ENCODE peak calls at places on chromosome 14, in seven cellular contexts. P, O, F, E, Y, W and C are unnamed samples.
A peak's percentile ranks its signal among the peaks of the same experiment; 100 is the strongest.

GRCh38 chr14:56271988-56272387 is 153.8 kb downstream of the PELI2 start:
- DNase-seq in P (no peak), O (no peak), F (no peak), E (peak; percentile 71), Y (no peak), W (no peak), C (no peak)

GRCh38 chr14:54864526-54864925 is 38.1 kb downstream of the GCH1 start:
- DNase-seq in P (no peak), O (no peak), F (no peak), E (no peak), Y (no peak), W (no peak), C (no peak)

GRCh38 chr14:61178226-61179060 is 102.7 kb downstream of the TMEM30B start:
- DNase-seq in P (peak; percentile 58), O (no peak), F (peak; percentile 71), E (peak; percentile 85), Y (no peak), W (no peak), C (peak; percentile 73)

GRCh38 chr14:100532916-100533630 is 54.1 kb downstream of the BEGAIN start:
- DNase-seq in P (no peak), O (peak; percentile 67), F (peak; percentile 45), E (peak; percentile 62), Y (no peak), W (no peak), C (no peak)

GRCh38 chr14:75725481-75725880 is 64.4 kb downstream of the TTLL5 start:
- DNase-seq in P (no peak), O (no peak), F (peak; percentile 60), E (peak; percentile 21), Y (no peak), W (no peak), C (peak; percentile 55)

GRCh38 chr14:24430143-24430681 is 458 bp downstream of the KHNYN start:
- DNase-seq in P (no peak), O (peak; percentile 95), F (peak; percentile 93), E (peak; percentile 96), Y (no peak), W (no peak), C (peak; percentile 78)

GRCh38 chr14:33765251-33765650 is 185.6 kb downstream of the EGLN3 start:
- DNase-seq in P (no peak), O (peak; percentile 69), F (no peak), E (no peak), Y (no peak), W (no peak), C (no peak)

GRCh38 chr14:60064491-60065072 is 27.1 kb upstream of the PCNX4 start:
- DNase-seq in P (peak; percentile 2), O (no peak), F (no peak), E (peak; percentile 29), Y (no peak), W (no peak), C (no peak)

GRCh38 chr14:55097894-55098560 is 31.0 kb upstream of the LGALS3 start:
- DNase-seq in P (no peak), O (no peak), F (peak; percentile 71), E (no peak), Y (no peak), W (no peak), C (no peak)

GRCh38 chr14:104743461-104744380 is 9.2 kb upstream of the SIVA1 start:
- DNase-seq in P (no peak), O (peak; percentile 66), F (no peak), E (no peak), Y (no peak), W (no peak), C (peak; percentile 57)

GRCh38 chr14:51293149-51293925 is 53.3 kb downstream of the TMX1 start:
- DNase-seq in P (no peak), O (peak; percentile 82), F (peak; percentile 70), E (peak; percentile 51), Y (no peak), W (no peak), C (peak; percentile 54)

GRCh38 chr14:58133739-58134138 is 18.3 kb downstream of the ARMH4 start:
- DNase-seq in P (no peak), O (no peak), F (no peak), E (peak; percentile 30), Y (no peak), W (no peak), C (peak; percentile 68)

GRCh38 chr14:68042591-68043210 is 223.1 kb downstream of the RAD51B start:
- DNase-seq in P (no peak), O (no peak), F (no peak), E (no peak), Y (no peak), W (no peak), C (peak; percentile 29)

GRCh38 chr14:64438181-64438839 is 27.0 kb upstream of the AKAP5 start:
- DNase-seq in P (peak; percentile 51), O (no peak), F (peak; percentile 53), E (peak; percentile 86), Y (no peak), W (no peak), C (peak; percentile 2)

GRCh38 chr14:92670177-92670576 is 78.2 kb downstream of the LGMN start:
- DNase-seq in P (peak; percentile 30), O (peak; percentile 19), F (no peak), E (peak; percentile 94), Y (no peak), W (no peak), C (peak; percentile 87)

GRCh38 chr14:25431211-25432076 is 381.5 kb upstream of the STXBP6 start:
- DNase-seq in P (no peak), O (no peak), F (no peak), E (no peak), Y (no peak), W (no peak), C (no peak)

GRCh38 chr14:100761481-100761880 is 34.8 kb downstream of the DLK1 start:
- DNase-seq in P (no peak), O (no peak), F (no peak), E (peak; percentile 30), Y (no peak), W (no peak), C (no peak)

GRCh38 chr14:31395119-31395518 is 25.2 kb downstream of the HEATR5A start:
- DNase-seq in P (no peak), O (no peak), F (no peak), E (no peak), Y (no peak), W (no peak), C (no peak)

GRCh38 chr14:100874051-100874410 is 29.5 kb downstream of the RTL1 start:
- DNase-seq in P (no peak), O (no peak), F (peak; percentile 17), E (no peak), Y (no peak), W (no peak), C (no peak)

GRCh38 chr14:98070521-98070920 is 1201.5 kb downstream of the BCL11B start:
- DNase-seq in P (no peak), O (no peak), F (no peak), E (no peak), Y (no peak), W (no peak), C (no peak)

GRCh38 chr14:93100098-93100497 is 15.6 kb downstream of the ITPK1 start:
- DNase-seq in P (no peak), O (peak; percentile 27), F (no peak), E (no peak), Y (no peak), W (no peak), C (no peak)

GRCh38 chr14:76121089-76121748 is 30.5 kb upstream of the GPATCH2L start:
- DNase-seq in P (no peak), O (no peak), F (no peak), E (no peak), Y (no peak), W (no peak), C (no peak)

GRCh38 chr14:42299692-42300091 is 693.0 kb downstream of the LRFN5 start:
- DNase-seq in P (no peak), O (no peak), F (no peak), E (no peak), Y (no peak), W (no peak), C (no peak)

GRCh38 chr14:76777721-76778120 is 16.5 kb downstream of the VASH1 start:
- DNase-seq in P (no peak), O (no peak), F (no peak), E (no peak), Y (no peak), W (no peak), C (no peak)

GRCh38 chr14:73125169-73125588 is 11.1 kb upstream of the PSEN1 start:
- DNase-seq in P (no peak), O (no peak), F (no peak), E (no peak), Y (no peak), W (peak; percentile 62), C (no peak)

GRCh38 chr14:95835331-95835730 is 41.3 kb upstream of the TUNAR start:
- DNase-seq in P (no peak), O (no peak), F (no peak), E (no peak), Y (no peak), W (no peak), C (peak; percentile 35)

GRCh38 chr14:96442355-96442754 is 50.4 kb downstream of the AK7 start:
- DNase-seq in P (no peak), O (no peak), F (no peak), E (no peak), Y (no peak), W (no peak), C (no peak)

GRCh38 chr14:90828642-90829487 is 12.6 kb upstream of the TTC7B start:
- DNase-seq in P (no peak), O (no peak), F (peak; percentile 45), E (no peak), Y (no peak), W (no peak), C (no peak)

GRCh38 chr14:63901434-63902085 is 48.8 kb downstream of the SYNE2 start:
- DNase-seq in P (no peak), O (no peak), F (no peak), E (peak; percentile 40), Y (no peak), W (no peak), C (no peak)

GRCh38 chr14:96270565-96271420 is 14.8 kb downstream of the BDKRB1 start:
- DNase-seq in P (no peak), O (no peak), F (no peak), E (no peak), Y (no peak), W (no peak), C (peak; percentile 58)

GRCh38 chr14:78254911-78255431 is 84.8 kb downstream of the NRXN3 start:
- DNase-seq in P (no peak), O (no peak), F (no peak), E (no peak), Y (no peak), W (peak; percentile 97), C (peak; percentile 80)